ENCODE peak calls at places on chromosome 11, in six cellular contexts. One of them, this sample, is unnamed.

GRCh38 chr11:62694455-62695167 is 5.3 kb upstream of the LRRN4CL start:
- DNase-seq in C1 segment of cervical spinal cord: peak; percentile 59
- DNase-seq in germinal center: peak; percentile 73
- DNase-seq in stromal cell of bone marrow: peak; percentile 83
- DNase-seq in stimulated activated CD4-positive, alpha-beta T cell treated with anti-CD3 and anti-CD28 coated beads, Interleukin-12 subunit alpha, Interleukin-12 subunit beta, amount 100 ng/mL, for 4 hours: peak; percentile 67
- DNase-seq in GM12865: peak; percentile 88
- DNase-seq in this sample: peak; percentile 76

GRCh38 chr11:72058416-72059034 is 21.8 kb downstream of the NUMA1 start:
- DNase-seq in C1 segment of cervical spinal cord: no peak
- DNase-seq in germinal center: no peak
- DNase-seq in stromal cell of bone marrow: no peak
- DNase-seq in stimulated activated CD4-positive, alpha-beta T cell treated with anti-CD3 and anti-CD28 coated beads, Interleukin-12 subunit alpha, Interleukin-12 subunit beta, amount 100 ng/mL, for 4 hours: no peak
- DNase-seq in GM12865: no peak
- DNase-seq in this sample: no peak

GRCh38 chr11:59802639-59803176 is 7.9 kb downstream of the MRPL16 start:
- DNase-seq in C1 segment of cervical spinal cord: peak; percentile 38
- DNase-seq in germinal center: peak; percentile 36
- DNase-seq in stromal cell of bone marrow: peak; percentile 40
- DNase-seq in stimulated activated CD4-positive, alpha-beta T cell treated with anti-CD3 and anti-CD28 coated beads, Interleukin-12 subunit alpha, Interleukin-12 subunit beta, amount 100 ng/mL, for 4 hours: no peak
- DNase-seq in GM12865: peak; percentile 55
- DNase-seq in this sample: peak; percentile 73

GRCh38 chr11:67268684-67269268 is 2.5 kb downstream of the GRK2 start:
- DNase-seq in C1 segment of cervical spinal cord: no peak
- DNase-seq in germinal center: no peak
- DNase-seq in stromal cell of bone marrow: no peak
- DNase-seq in stimulated activated CD4-positive, alpha-beta T cell treated with anti-CD3 and anti-CD28 coated beads, Interleukin-12 subunit alpha, Interleukin-12 subunit beta, amount 100 ng/mL, for 4 hours: no peak
- DNase-seq in GM12865: no peak
- DNase-seq in this sample: no peak

GRCh38 chr11:60957188-60957587 is 5.2 kb upstream of the SLC15A3 start:
- DNase-seq in C1 segment of cervical spinal cord: no peak
- DNase-seq in germinal center: no peak
- DNase-seq in stromal cell of bone marrow: peak; percentile 42
- DNase-seq in stimulated activated CD4-positive, alpha-beta T cell treated with anti-CD3 and anti-CD28 coated beads, Interleukin-12 subunit alpha, Interleukin-12 subunit beta, amount 100 ng/mL, for 4 hours: no peak
- DNase-seq in GM12865: no peak
- DNase-seq in this sample: no peak

GRCh38 chr11:120752668-120753067 is 241.1 kb downstream of the GRIK4 start:
- DNase-seq in C1 segment of cervical spinal cord: no peak
- DNase-seq in germinal center: no peak
- DNase-seq in stromal cell of bone marrow: no peak
- DNase-seq in stimulated activated CD4-positive, alpha-beta T cell treated with anti-CD3 and anti-CD28 coated beads, Interleukin-12 subunit alpha, Interleukin-12 subunit beta, amount 100 ng/mL, for 4 hours: no peak
- DNase-seq in GM12865: no peak
- DNase-seq in this sample: no peak

GRCh38 chr11:1624621-1625020 is 2.7 kb upstream of the KRTAP5-4 start:
- DNase-seq in C1 segment of cervical spinal cord: no peak
- DNase-seq in germinal center: no peak
- DNase-seq in stromal cell of bone marrow: no peak
- DNase-seq in stimulated activated CD4-positive, alpha-beta T cell treated with anti-CD3 and anti-CD28 coated beads, Interleukin-12 subunit alpha, Interleukin-12 subunit beta, amount 100 ng/mL, for 4 hours: no peak
- DNase-seq in GM12865: no peak
- DNase-seq in this sample: no peak

GRCh38 chr11:47245586-47246357 is 2.8 kb downstream of the ACP2 start:
- DNase-seq in C1 segment of cervical spinal cord: no peak
- DNase-seq in germinal center: no peak
- DNase-seq in stromal cell of bone marrow: no peak
- DNase-seq in stimulated activated CD4-positive, alpha-beta T cell treated with anti-CD3 and anti-CD28 coated beads, Interleukin-12 subunit alpha, Interleukin-12 subunit beta, amount 100 ng/mL, for 4 hours: no peak
- DNase-seq in GM12865: no peak
- DNase-seq in this sample: no peak

GRCh38 chr11:94193288-94193687 is 64.6 kb downstream of the PANX1 start:
- DNase-seq in C1 segment of cervical spinal cord: no peak
- DNase-seq in germinal center: no peak
- DNase-seq in stromal cell of bone marrow: peak; percentile 81
- DNase-seq in stimulated activated CD4-positive, alpha-beta T cell treated with anti-CD3 and anti-CD28 coated beads, Interleukin-12 subunit alpha, Interleukin-12 subunit beta, amount 100 ng/mL, for 4 hours: no peak
- DNase-seq in GM12865: no peak
- DNase-seq in this sample: no peak

GRCh38 chr11:83573097-83573496 is 286.9 kb upstream of the CCDC90B start:
- DNase-seq in C1 segment of cervical spinal cord: no peak
- DNase-seq in germinal center: no peak
- DNase-seq in stromal cell of bone marrow: peak; percentile 51
- DNase-seq in stimulated activated CD4-positive, alpha-beta T cell treated with anti-CD3 and anti-CD28 coated beads, Interleukin-12 subunit alpha, Interleukin-12 subunit beta, amount 100 ng/mL, for 4 hours: no peak
- DNase-seq in GM12865: no peak
- DNase-seq in this sample: no peak

GRCh38 chr11:12803086-12803826 is 129.0 kb downstream of the TEAD1 start:
- DNase-seq in C1 segment of cervical spinal cord: no peak
- DNase-seq in germinal center: no peak
- DNase-seq in stromal cell of bone marrow: no peak
- DNase-seq in stimulated activated CD4-positive, alpha-beta T cell treated with anti-CD3 and anti-CD28 coated beads, Interleukin-12 subunit alpha, Interleukin-12 subunit beta, amount 100 ng/mL, for 4 hours: no peak
- DNase-seq in GM12865: no peak
- DNase-seq in this sample: no peak

GRCh38 chr11:46527586-46527985 is 66.2 kb downstream of the AMBRA1 start:
- DNase-seq in C1 segment of cervical spinal cord: no peak
- DNase-seq in germinal center: no peak
- DNase-seq in stromal cell of bone marrow: no peak
- DNase-seq in stimulated activated CD4-positive, alpha-beta T cell treated with anti-CD3 and anti-CD28 coated beads, Interleukin-12 subunit alpha, Interleukin-12 subunit beta, amount 100 ng/mL, for 4 hours: no peak
- DNase-seq in GM12865: no peak
- DNase-seq in this sample: peak; percentile 13

GRCh38 chr11:66557733-66558326 is 10.6 kb downstream of the CTSF start:
- DNase-seq in C1 segment of cervical spinal cord: no peak
- DNase-seq in germinal center: no peak
- DNase-seq in stromal cell of bone marrow: no peak
- DNase-seq in stimulated activated CD4-positive, alpha-beta T cell treated with anti-CD3 and anti-CD28 coated beads, Interleukin-12 subunit alpha, Interleukin-12 subunit beta, amount 100 ng/mL, for 4 hours: no peak
- DNase-seq in GM12865: no peak
- DNase-seq in this sample: no peak

GRCh38 chr11:60762851-60763691 is 6.4 kb downstream of the MS4A15 start:
- DNase-seq in C1 segment of cervical spinal cord: no peak
- DNase-seq in germinal center: peak; percentile 66
- DNase-seq in stromal cell of bone marrow: no peak
- DNase-seq in stimulated activated CD4-positive, alpha-beta T cell treated with anti-CD3 and anti-CD28 coated beads, Interleukin-12 subunit alpha, Interleukin-12 subunit beta, amount 100 ng/mL, for 4 hours: no peak
- DNase-seq in GM12865: peak; percentile 95
- DNase-seq in this sample: peak; percentile 39